ENCODE peak calls at places on chromosomes 11 and 22, in eight cellular contexts. One of them, this sample, is unnamed. For H3K27me3, the result is how much of the 10 kb centered on the place peaks cover.

GRCh38 chr11:63768232-63769043 is at the start of gene ZFTA:
- DNase-seq in breast epithelium: no peak
- DNase-seq in tibial nerve: peak
- DNase-seq in CD4-positive, CD25-positive, alpha-beta regulatory T cell: peak
- DNase-seq in thoracic aorta: no peak
- DNase-seq in ascending aorta: no peak
- DNase-seq in HCT116: no peak
- DNase-seq in cardiac muscle cell: peak
- DNase-seq in this sample: no peak

GRCh38 chr11:99268895-99269294 is 248.1 kb downstream of the CNTN5 start:
- DNase-seq in breast epithelium: no peak
- DNase-seq in tibial nerve: no peak
- DNase-seq in CD4-positive, CD25-positive, alpha-beta regulatory T cell: no peak
- DNase-seq in thoracic aorta: no peak
- DNase-seq in ascending aorta: no peak
- DNase-seq in HCT116: no peak
- DNase-seq in cardiac muscle cell: peak
- DNase-seq in this sample: no peak

GRCh38 chr11:57072640-57073039 is 83.9 kb downstream of the OR5AK2 start:
- DNase-seq in breast epithelium: no peak
- DNase-seq in tibial nerve: no peak
- DNase-seq in CD4-positive, CD25-positive, alpha-beta regulatory T cell: no peak
- DNase-seq in thoracic aorta: no peak
- DNase-seq in ascending aorta: no peak
- DNase-seq in HCT116: peak
- DNase-seq in cardiac muscle cell: no peak
- DNase-seq in this sample: no peak

GRCh38 chr11:104146421-104146820 is 17.5 kb downstream of the PDGFD start:
- DNase-seq in breast epithelium: no peak
- DNase-seq in tibial nerve: no peak
- DNase-seq in CD4-positive, CD25-positive, alpha-beta regulatory T cell: no peak
- DNase-seq in thoracic aorta: no peak
- DNase-seq in ascending aorta: no peak
- DNase-seq in HCT116: no peak
- DNase-seq in cardiac muscle cell: no peak
- DNase-seq in this sample: no peak

GRCh38 chr11:119676461-119677020 is 52.5 kb downstream of the NECTIN1 start:
- DNase-seq in breast epithelium: no peak
- DNase-seq in tibial nerve: no peak
- DNase-seq in CD4-positive, CD25-positive, alpha-beta regulatory T cell: no peak
- DNase-seq in thoracic aorta: no peak
- DNase-seq in ascending aorta: no peak
- DNase-seq in HCT116: no peak
- DNase-seq in cardiac muscle cell: no peak
- DNase-seq in this sample: no peak

GRCh38 chr11:64831411-64831891 is 13.0 kb downstream of the CDC42BPG start:
- DNase-seq in breast epithelium: no peak
- DNase-seq in tibial nerve: no peak
- DNase-seq in CD4-positive, CD25-positive, alpha-beta regulatory T cell: no peak
- DNase-seq in thoracic aorta: no peak
- DNase-seq in ascending aorta: no peak
- DNase-seq in HCT116: no peak
- DNase-seq in cardiac muscle cell: no peak
- DNase-seq in this sample: no peak

GRCh38 chr11:16336721-16337120 is 19.6 kb downstream of the SOX6 start:
- DNase-seq in breast epithelium: no peak
- DNase-seq in tibial nerve: no peak
- DNase-seq in CD4-positive, CD25-positive, alpha-beta regulatory T cell: no peak
- DNase-seq in thoracic aorta: no peak
- DNase-seq in ascending aorta: no peak
- DNase-seq in HCT116: no peak
- DNase-seq in cardiac muscle cell: no peak
- DNase-seq in this sample: no peak

GRCh38 chr11:2778630-2779498 is 79.1 kb upstream of the KCNQ1OT1 start:
- DNase-seq in breast epithelium: peak
- DNase-seq in tibial nerve: peak
- DNase-seq in CD4-positive, CD25-positive, alpha-beta regulatory T cell: no peak
- DNase-seq in thoracic aorta: peak
- DNase-seq in ascending aorta: peak
- DNase-seq in HCT116: no peak
- DNase-seq in cardiac muscle cell: peak
- DNase-seq in this sample: peak

GRCh38 chr11:68976563-68976962 is 4.2 kb downstream of the MRGPRD start:
- DNase-seq in breast epithelium: peak
- DNase-seq in tibial nerve: no peak
- DNase-seq in CD4-positive, CD25-positive, alpha-beta regulatory T cell: no peak
- DNase-seq in thoracic aorta: no peak
- DNase-seq in ascending aorta: no peak
- DNase-seq in HCT116: no peak
- DNase-seq in cardiac muscle cell: no peak
- DNase-seq in this sample: no peak

GRCh38 chr22:29820941-29821789 is 16.9 kb downstream of the ASCC2 start:
- DNase-seq in breast epithelium: peak
- DNase-seq in tibial nerve: peak
- DNase-seq in CD4-positive, CD25-positive, alpha-beta regulatory T cell: peak
- DNase-seq in thoracic aorta: peak
- DNase-seq in ascending aorta: peak
- DNase-seq in HCT116: peak
- DNase-seq in cardiac muscle cell: peak
- DNase-seq in this sample: no peak

GRCh38 chr11:32118025-32118974 is 27.4 kb downstream of the RCN1 start:
- DNase-seq in breast epithelium: no peak
- DNase-seq in tibial nerve: no peak
- DNase-seq in CD4-positive, CD25-positive, alpha-beta regulatory T cell: no peak
- DNase-seq in thoracic aorta: no peak
- DNase-seq in ascending aorta: no peak
- DNase-seq in HCT116: peak
- DNase-seq in cardiac muscle cell: no peak
- DNase-seq in this sample: no peak

GRCh38 chr11:34213366-34213765 is 107.9 kb downstream of the NAT10 start:
- DNase-seq in breast epithelium: no peak
- DNase-seq in tibial nerve: no peak
- DNase-seq in CD4-positive, CD25-positive, alpha-beta regulatory T cell: no peak
- DNase-seq in thoracic aorta: no peak
- DNase-seq in ascending aorta: no peak
- DNase-seq in HCT116: no peak
- DNase-seq in cardiac muscle cell: no peak
- DNase-seq in this sample: no peak

GRCh38 chr11:20162340-20162739 is 2.1 kb upstream of the DBX1 start:
- DNase-seq in breast epithelium: no peak
- DNase-seq in tibial nerve: no peak
- DNase-seq in CD4-positive, CD25-positive, alpha-beta regulatory T cell: no peak
- DNase-seq in thoracic aorta: no peak
- DNase-seq in ascending aorta: no peak
- DNase-seq in HCT116: no peak
- DNase-seq in cardiac muscle cell: no peak
- DNase-seq in this sample: no peak
- H3K27me3 ChIP-seq in breast epithelium: under half
- H3K27me3 ChIP-seq in tibial nerve: under half
- H3K27me3 ChIP-seq in CD4-positive, CD25-positive, alpha-beta regulatory T cell: half or more
- H3K27me3 ChIP-seq in thoracic aorta: under half
- H3K27me3 ChIP-seq in ascending aorta: under half
- H3K27me3 ChIP-seq in HCT116: under half
- H3K27me3 ChIP-seq in cardiac muscle cell: half or more
- H3K27me3 ChIP-seq in this sample: under half

DNA sequence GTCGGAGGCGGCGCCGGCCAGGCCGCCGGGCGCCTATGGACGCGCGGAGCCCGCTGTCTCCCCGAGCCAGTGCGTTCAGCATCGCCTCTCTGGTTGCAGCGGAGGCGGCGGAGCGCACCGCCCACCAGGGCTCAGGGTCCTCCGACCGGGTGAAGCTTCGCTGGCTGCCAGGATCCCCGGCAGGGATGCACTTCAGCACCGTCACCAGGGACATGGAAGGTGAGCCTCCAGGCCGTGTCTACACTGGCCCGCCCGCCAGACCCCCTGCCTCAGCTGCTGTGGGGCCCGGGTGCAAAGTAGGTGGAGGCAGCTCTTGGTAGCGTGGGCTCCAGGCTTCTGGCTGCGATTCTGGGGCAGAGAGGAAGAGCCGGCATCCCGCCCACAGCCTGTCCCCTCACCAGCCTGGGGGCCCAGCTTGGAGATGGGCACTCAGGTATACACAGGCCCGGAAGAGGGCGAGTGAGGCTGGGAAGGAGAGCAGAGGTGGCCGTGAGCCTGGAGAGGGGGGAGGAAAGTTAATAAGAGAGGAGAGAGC is 1.1 kb upstream of the TBX1 start:
- DNase-seq in breast epithelium: no peak
- DNase-seq in tibial nerve: no peak
- DNase-seq in CD4-positive, CD25-positive, alpha-beta regulatory T cell: no peak
- DNase-seq in thoracic aorta: no peak
- DNase-seq in ascending aorta: no peak
- DNase-seq in HCT116: no peak
- DNase-seq in cardiac muscle cell: no peak
- DNase-seq in this sample: no peak
- H3K27me3 ChIP-seq in breast epithelium: under half
- H3K27me3 ChIP-seq in tibial nerve: under half
- H3K27me3 ChIP-seq in CD4-positive, CD25-positive, alpha-beta regulatory T cell: under half
- H3K27me3 ChIP-seq in thoracic aorta: under half
- H3K27me3 ChIP-seq in ascending aorta: under half
- H3K27me3 ChIP-seq in HCT116: under half
- H3K27me3 ChIP-seq in cardiac muscle cell: half or more
- H3K27me3 ChIP-seq in this sample: under half

GRCh38 chr11:70134490-70134889 is 56.4 kb downstream of the ANO1 start:
- DNase-seq in breast epithelium: no peak
- DNase-seq in tibial nerve: no peak
- DNase-seq in CD4-positive, CD25-positive, alpha-beta regulatory T cell: no peak
- DNase-seq in thoracic aorta: no peak
- DNase-seq in ascending aorta: no peak
- DNase-seq in HCT116: no peak
- DNase-seq in cardiac muscle cell: no peak
- DNase-seq in this sample: no peak

GRCh38 chr11:70133771-70134170 is 55.7 kb downstream of the ANO1 start:
- DNase-seq in breast epithelium: no peak
- DNase-seq in tibial nerve: no peak
- DNase-seq in CD4-positive, CD25-positive, alpha-beta regulatory T cell: no peak
- DNase-seq in thoracic aorta: no peak
- DNase-seq in ascending aorta: no peak
- DNase-seq in HCT116: no peak
- DNase-seq in cardiac muscle cell: no peak
- DNase-seq in this sample: no peak

GRCh38 chr11:70132641-70133040 is 54.5 kb downstream of the ANO1 start:
- DNase-seq in breast epithelium: no peak
- DNase-seq in tibial nerve: no peak
- DNase-seq in CD4-positive, CD25-positive, alpha-beta regulatory T cell: no peak
- DNase-seq in thoracic aorta: no peak
- DNase-seq in ascending aorta: no peak
- DNase-seq in HCT116: no peak
- DNase-seq in cardiac muscle cell: no peak
- DNase-seq in this sample: no peak

GRCh38 chr11:70137383-70137782 is 59.3 kb downstream of the ANO1 start:
- DNase-seq in breast epithelium: no peak
- DNase-seq in tibial nerve: no peak
- DNase-seq in CD4-positive, CD25-positive, alpha-beta regulatory T cell: no peak
- DNase-seq in thoracic aorta: no peak
- DNase-seq in ascending aorta: no peak
- DNase-seq in HCT116: no peak
- DNase-seq in cardiac muscle cell: no peak
- DNase-seq in this sample: no peak

GRCh38 chr11:70135142-70136132 is 57.3 kb downstream of the ANO1 start:
- DNase-seq in breast epithelium: no peak
- DNase-seq in tibial nerve: no peak
- DNase-seq in CD4-positive, CD25-positive, alpha-beta regulatory T cell: no peak
- DNase-seq in thoracic aorta: no peak
- DNase-seq in ascending aorta: no peak
- DNase-seq in HCT116: no peak
- DNase-seq in cardiac muscle cell: peak
- DNase-seq in this sample: no peak
- H3K27me3 ChIP-seq in breast epithelium: under half
- H3K27me3 ChIP-seq in tibial nerve: under half
- H3K27me3 ChIP-seq in CD4-positive, CD25-positive, alpha-beta regulatory T cell: under half
- H3K27me3 ChIP-seq in thoracic aorta: under half
- H3K27me3 ChIP-seq in ascending aorta: under half
- H3K27me3 ChIP-seq in HCT116: under half
- H3K27me3 ChIP-seq in cardiac muscle cell: under half
- H3K27me3 ChIP-seq in this sample: under half

GRCh38 chr11:73333173-73333572 is 25.1 kb downstream of the ARHGEF17 start:
- DNase-seq in breast epithelium: no peak
- DNase-seq in tibial nerve: no peak
- DNase-seq in CD4-positive, CD25-positive, alpha-beta regulatory T cell: no peak
- DNase-seq in thoracic aorta: no peak
- DNase-seq in ascending aorta: no peak
- DNase-seq in HCT116: no peak
- DNase-seq in cardiac muscle cell: no peak
- DNase-seq in this sample: no peak

GRCh38 chr11:73331138-73331916 is 23.3 kb downstream of the ARHGEF17 start:
- DNase-seq in breast epithelium: no peak
- DNase-seq in tibial nerve: no peak
- DNase-seq in CD4-positive, CD25-positive, alpha-beta regulatory T cell: no peak
- DNase-seq in thoracic aorta: no peak
- DNase-seq in ascending aorta: no peak
- DNase-seq in HCT116: no peak
- DNase-seq in cardiac muscle cell: peak
- DNase-seq in this sample: no peak

GRCh38 chr11:73335204-73335923 is 27.3 kb downstream of the ARHGEF17 start:
- DNase-seq in breast epithelium: peak
- DNase-seq in tibial nerve: peak
- DNase-seq in CD4-positive, CD25-positive, alpha-beta regulatory T cell: peak
- DNase-seq in thoracic aorta: peak
- DNase-seq in ascending aorta: no peak
- DNase-seq in HCT116: peak
- DNase-seq in cardiac muscle cell: peak
- DNase-seq in this sample: no peak

GRCh38 chr11:73333626-73334199 is 25.6 kb downstream of the ARHGEF17 start:
- DNase-seq in breast epithelium: no peak
- DNase-seq in tibial nerve: no peak
- DNase-seq in CD4-positive, CD25-positive, alpha-beta regulatory T cell: no peak
- DNase-seq in thoracic aorta: no peak
- DNase-seq in ascending aorta: no peak
- DNase-seq in HCT116: no peak
- DNase-seq in cardiac muscle cell: no peak
- DNase-seq in this sample: no peak

DNA sequence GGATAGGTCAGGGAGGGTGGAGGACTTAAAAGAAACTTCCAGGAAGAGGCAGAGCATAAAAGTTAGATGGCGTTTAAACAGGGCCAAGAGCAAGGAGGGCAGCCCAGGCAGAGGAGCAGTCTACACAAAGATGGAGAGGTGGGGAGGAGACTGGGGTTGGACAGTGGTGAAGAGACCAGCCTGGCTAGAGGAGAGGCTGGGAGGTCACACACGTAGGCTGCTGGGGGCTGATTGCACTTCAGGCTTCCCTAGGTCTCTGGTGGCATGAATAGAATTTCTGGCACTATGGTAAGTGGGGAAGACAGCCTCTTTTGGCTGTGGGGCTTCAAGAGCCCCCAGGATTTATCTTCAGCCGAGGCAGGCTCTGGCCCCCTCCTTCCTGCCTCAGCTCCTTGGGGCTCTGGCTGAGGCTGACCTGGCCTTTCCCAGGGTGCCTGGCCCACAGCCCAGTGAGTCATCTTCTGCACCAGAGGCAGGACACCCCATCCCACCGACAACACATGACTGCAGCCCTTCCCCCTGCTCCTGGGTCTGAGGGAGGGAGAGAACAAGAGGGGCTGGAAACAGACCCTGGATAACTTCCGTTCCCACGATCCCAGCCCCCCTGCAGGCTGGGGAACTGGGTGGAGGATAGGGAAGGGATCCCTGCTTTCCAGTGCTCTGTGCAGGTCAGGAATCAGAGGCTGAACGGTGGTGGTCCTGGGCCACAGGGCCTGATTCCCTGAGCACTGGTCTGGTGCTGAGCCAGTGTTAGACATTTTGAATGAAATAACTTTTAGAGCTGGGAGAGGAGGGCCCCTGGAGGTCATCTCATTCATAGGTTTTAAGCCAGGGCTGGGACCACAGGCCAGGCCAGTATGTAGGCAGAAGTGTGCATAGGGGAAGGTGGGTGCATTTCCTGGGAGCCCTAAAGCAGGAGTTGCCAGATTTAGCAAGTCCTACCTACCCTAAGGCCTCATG is 26.4 kb downstream of the ARHGEF17 start:
- DNase-seq in breast epithelium: peak
- DNase-seq in tibial nerve: peak
- DNase-seq in CD4-positive, CD25-positive, alpha-beta regulatory T cell: no peak
- DNase-seq in thoracic aorta: peak
- DNase-seq in ascending aorta: peak
- DNase-seq in HCT116: peak
- DNase-seq in cardiac muscle cell: peak
- DNase-seq in this sample: no peak
- H3K27me3 ChIP-seq in breast epithelium: under half
- H3K27me3 ChIP-seq in tibial nerve: under half
- H3K27me3 ChIP-seq in CD4-positive, CD25-positive, alpha-beta regulatory T cell: under half
- H3K27me3 ChIP-seq in thoracic aorta: under half
- H3K27me3 ChIP-seq in ascending aorta: under half
- H3K27me3 ChIP-seq in HCT116: under half
- H3K27me3 ChIP-seq in cardiac muscle cell: under half
- H3K27me3 ChIP-seq in this sample: under half

This sample was measured in vagina.